ENCODE peak calls at places on chromosomes 6 and 20, in seven cellular contexts. P is uterus, S is heart left ventricle, A is breast epithelium, D is sigmoid colon, F is Peyer's patch, I is transverse colon. U is an unnamed sample. For H3K36me3, the result is how much of the 10 kb centered on the place peaks cover.

GRCh38 chr6:111076024-111076680 is 11.2 kb upstream of the SLC16A10 start:
- DNase-seq in D (no peak), I (no peak), P (no peak), A (no peak), F (no peak), S (no peak), U (no peak)

GRCh38 chr6:26250806-26251075 is 114.3 kb upstream of the BTN3A2 start:
- DNase-seq in F (peak), S (no peak), D (no peak), A (no peak), P (no peak), I (peak), U (peak)

GRCh38 chr6:149464411-149464810 is 20.4 kb downstream of the ZC3H12D start:
- DNase-seq in S (no peak), D (no peak), A (no peak), P (no peak), F (no peak), I (no peak), U (no peak)

GRCh38 chr6:19805146-19805515 is 32.0 kb upstream of the ID4 start:
- DNase-seq in D (no peak), F (no peak), P (no peak), A (no peak), S (no peak), I (no peak), U (no peak)

GRCh38 chr20:49906101-49906604 is 9.2 kb downstream of the SPATA2 start:
- DNase-seq in A (no peak), S (peak), I (no peak), D (peak), F (no peak), P (no peak), U (no peak)

GRCh38 chr20:54633903-54634302 is 158.5 kb downstream of the DOK5 start:
- DNase-seq in A (no peak), P (no peak), F (no peak), D (no peak), I (no peak), S (no peak), U (no peak)

GRCh38 chr20:22796465-22797077 is 212.2 kb upstream of the FOXA2 start:
- DNase-seq in F (no peak), A (no peak), I (no peak), P (no peak), S (no peak), D (no peak), U (no peak)

GRCh38 chr6:73078908-73079610 is 146.2 kb downstream of the KHDC1L start:
- DNase-seq in P (no peak), A (no peak), D (no peak), I (no peak), S (no peak), F (no peak), U (no peak)

GRCh38 chr20:23245553-23246128 is 105.0 kb upstream of the NXT1 start:
- DNase-seq in D (no peak), I (peak), A (no peak), S (peak), P (no peak), F (no peak), U (peak)

GRCh38 chr6:16146527-16146955 is 17.7 kb downstream of the MYLIP start:
- DNase-seq in A (no peak), P (no peak), S (no peak), F (no peak), D (no peak), I (no peak), U (no peak)

GRCh38 chr20:61939691-61940360 is 125.9 kb downstream of the TAF4 start:
- DNase-seq in A (peak), D (no peak), F (no peak), S (no peak), I (no peak), P (no peak), U (no peak)

GRCh38 chr20:4341804-4342560 is 326.6 kb upstream of the RNF24 start:
- DNase-seq in S (no peak), F (no peak), D (no peak), A (no peak), P (no peak), I (no peak), U (no peak)

GRCh38 chr6:137973201-137973600 is 106.1 kb downstream of the TNFAIP3 start:
- DNase-seq in F (no peak), I (no peak), P (no peak), D (no peak), A (no peak), S (no peak), U (no peak)

GRCh38 chr6:28474441-28475219 is 31.3 kb upstream of the ZSCAN23 start:
- DNase-seq in S (no peak), F (no peak), P (peak), A (no peak), I (no peak), D (no peak), U (no peak)

GRCh38 chr20:24894967-24895366 is 54.1 kb upstream of the CST7 start:
- DNase-seq in P (no peak), F (no peak), D (no peak), S (no peak), A (no peak), I (no peak), U (peak)
- H3K27ac ChIP-seq in P (no peak), F (no peak), D (no peak), S (no peak), A (no peak), I (no peak), U (peak)

DNA sequence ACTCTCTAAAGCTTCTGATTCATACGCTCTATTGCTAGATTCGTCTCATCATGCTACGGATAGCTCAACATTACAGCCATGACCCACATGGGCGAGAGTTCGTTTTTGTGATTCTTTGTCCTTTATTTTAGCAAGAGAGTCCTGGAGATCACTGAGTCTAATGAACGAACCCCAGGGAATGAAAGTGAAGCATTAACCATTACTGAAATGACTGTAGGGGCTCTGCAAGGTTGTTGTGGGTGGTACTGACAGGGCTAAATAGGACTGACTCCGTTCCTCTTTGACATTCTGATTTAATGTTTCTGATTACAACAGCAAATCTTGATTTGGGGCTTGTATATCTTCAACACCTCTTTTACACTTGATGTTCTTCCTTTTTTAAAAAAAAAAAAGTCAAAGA is 13.7 kb upstream of the RTF2 start:
- DNase-seq in I (no peak), P (no peak), S (no peak), A (no peak), D (no peak), F (no peak), U (no peak)
- H3K36me3 ChIP-seq in I (under half), P (under half), S (under half), A (under half), D (under half), F (under half), U (under half)

GRCh38 chr6:109304284-109305015 is 77.8 kb downstream of the CD164 start:
- DNase-seq in P (no peak), I (no peak), A (no peak), F (no peak), S (no peak), D (no peak), U (no peak)
- TF ChIP-seq POLR2A in P (no peak), I (no peak), A (no peak), F (no peak), S (no peak), D (no peak), U (no peak)

GRCh38 chr20:44017905-44018683 is 103.4 kb downstream of the TOX2 start:
- DNase-seq in I (peak), F (no peak), A (no peak), D (peak), S (peak), P (peak), U (peak)

GRCh38 chr20:44020406-44021148 is 105.9 kb downstream of the TOX2 start:
- DNase-seq in D (no peak), F (no peak), P (no peak), S (no peak), I (no peak), A (no peak), U (no peak)

GRCh38 chr20:44019638-44020335 is 105.1 kb downstream of the TOX2 start:
- DNase-seq in I (no peak), D (no peak), P (no peak), A (no peak), F (peak), S (no peak), U (no peak)

GRCh38 chr20:44017211-44017610 is 102.6 kb downstream of the TOX2 start:
- DNase-seq in D (no peak), S (no peak), F (no peak), I (no peak), P (no peak), A (no peak), U (no peak)

GRCh38 chr20:44018684-44019637 is 104.3 kb downstream of the TOX2 start:
- DNase-seq in F (no peak), P (peak), A (no peak), I (no peak), D (peak), S (no peak), U (no peak)
- H3K27ac ChIP-seq in F (no peak), P (peak), A (no peak), I (peak), D (peak), S (no peak), U (no peak)

DNA sequence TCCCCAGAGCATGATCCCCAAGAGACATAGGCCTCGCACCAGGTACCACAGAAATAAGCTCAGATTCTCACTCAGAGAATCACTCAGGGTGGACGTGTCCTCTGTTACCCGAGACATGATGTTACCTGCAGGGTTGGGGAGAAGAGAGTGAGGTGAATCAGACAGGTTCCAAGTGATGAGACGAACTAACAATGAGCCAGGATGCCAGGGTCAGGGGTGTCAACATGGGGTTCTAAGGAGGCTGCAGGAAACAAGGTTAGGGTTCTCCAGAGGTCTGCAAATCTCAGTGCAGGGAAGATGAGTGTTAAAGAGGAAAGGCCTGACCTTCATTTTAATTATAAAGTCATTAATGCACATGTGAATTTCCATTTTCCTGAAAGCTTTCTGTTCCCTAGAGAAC is 2.5 kb downstream of the TAP1 start:
- DNase-seq in A (no peak), F (no peak), S (no peak), I (no peak), D (no peak), P (no peak), U (no peak)
- H3K36me3 ChIP-seq in A (under half), F (half or more), S (under half), I (under half), D (half or more), P (under half), U (under half)